ENCODE peak calls at places on chromosomes 1 and 21, in seven cellular contexts. T is effector memory CD4-positive, alpha-beta T cell; Q is adipocyte; L is adrenal gland; N is KBM-7; V is Daoy; X is foreskin fibroblast. J is an unnamed sample.

GRCh38 chr1:10544239-10544638 is 69.5 kb downstream of the PEX14 start:
- DNase-seq in T (no peak), Q (no peak), L (no peak), N (no peak), V (no peak), X (no peak), J (no peak)

GRCh38 chr1:9066945-9067807 is 2.3 kb downstream of the SLC2A5 start:
- DNase-seq in T (no peak), Q (peak), L (peak), N (no peak), V (peak), X (peak), J (peak)

GRCh38 chr1:3548156-3548893 is 63.0 kb downstream of the MEGF6 start:
- DNase-seq in T (no peak), Q (peak), L (no peak), N (no peak), V (no peak), X (peak), J (peak)

GRCh38 chr1:3496916-3497315 is 42.5 kb downstream of the ARHGEF16 start:
- DNase-seq in T (no peak), Q (no peak), L (no peak), N (no peak), V (no peak), X (no peak), J (no peak)

GRCh38 chr1:61050541-61051454 is 31.6 kb upstream of the NFIA start:
- DNase-seq in T (no peak), Q (peak), L (peak), N (no peak), V (peak), X (peak), J (peak)

GRCh38 chr1:189851806-189852367 is 625.8 kb downstream of the BRINP3 start:
- DNase-seq in T (no peak), Q (no peak), L (no peak), N (peak), V (peak), X (no peak), J (no peak)

GRCh38 chr1:88685239-88685604 is 1.1 kb downstream of the PKN2 start:
- DNase-seq in T (no peak), Q (peak), L (no peak), N (no peak), V (no peak), X (peak), J (no peak)

GRCh38 chr1:2248127-2248826 is 20.2 kb downstream of the SKI start:
- DNase-seq in T (no peak), Q (no peak), L (no peak), N (no peak), V (no peak), X (no peak), J (no peak)

GRCh38 chr21:26169611-26170470 is 729 bp downstream of the APP start:
- DNase-seq in T (peak), Q (peak), L (peak), N (peak), V (peak), X (peak), J (peak)

GRCh38 chr1:187491082-187491720 is 662.5 kb downstream of the PLA2G4A start:
- DNase-seq in T (no peak), Q (peak), L (no peak), N (no peak), V (peak), X (peak), J (no peak)

GRCh38 chr1:114522264-114522575 is 11.2 kb upstream of the TRIM33 start:
- DNase-seq in T (no peak), Q (no peak), L (no peak), N (no peak), V (no peak), X (no peak), J (no peak)

GRCh38 chr1:19385869-19386591 is 73.9 kb downstream of the SLC66A1 start:
- DNase-seq in T (no peak), Q (peak), L (peak), N (no peak), V (no peak), X (peak), J (peak)

GRCh38 chr1:58921751-58922150 is 137.9 kb upstream of the JUN start:
- DNase-seq in T (no peak), Q (no peak), L (no peak), N (no peak), V (no peak), X (no peak), J (no peak)

GRCh38 chr1:2236695-2237677 is 8.9 kb downstream of the SKI start:
- DNase-seq in T (peak), Q (no peak), L (peak), N (no peak), V (no peak), X (no peak), J (peak)

GRCh38 chr1:29502225-29502755 is 266.0 kb downstream of the PTPRU start:
- DNase-seq in T (no peak), Q (no peak), L (no peak), N (no peak), V (no peak), X (no peak), J (no peak)

GRCh38 chr1:111801071-111801850 is 45.6 kb downstream of the DDX20 start:
- DNase-seq in T (no peak), Q (no peak), L (no peak), N (no peak), V (no peak), X (no peak), J (no peak)

GRCh38 chr1:15765495-15766194 is 7.0 kb downstream of the FBLIM1 start:
- DNase-seq in T (no peak), Q (no peak), L (no peak), N (no peak), V (peak), X (peak), J (peak)

GRCh38 chr1:241443561-241443960 is 76.0 kb downstream of the FH start:
- DNase-seq in T (no peak), Q (no peak), L (no peak), N (no peak), V (no peak), X (no peak), J (no peak)

GRCh38 chr1:241485554-241485992 is 34.0 kb downstream of the FH start:
- DNase-seq in T (no peak), Q (peak), L (no peak), N (peak), V (peak), X (peak), J (peak)

GRCh38 chr1:11790880-11791715 is 14.7 kb downstream of the MTHFR start:
- DNase-seq in T (no peak), Q (peak), L (peak), N (no peak), V (peak), X (peak), J (peak)

GRCh38 chr1:226736001-226736907 is 2.8 kb downstream of the ITPKB start:
- DNase-seq in T (no peak), Q (no peak), L (no peak), N (no peak), V (no peak), X (no peak), J (no peak)

GRCh38 chr1:40161888-40162397 is 756 bp downstream of the RLF start:
- DNase-seq in T (no peak), Q (no peak), L (no peak), N (no peak), V (no peak), X (no peak), J (no peak)

GRCh38 chr1:1355376-1355775 is 3.0 kb downstream of the MXRA8 start:
- DNase-seq in T (no peak), Q (peak), L (no peak), N (no peak), V (no peak), X (peak), J (peak)

GRCh38 chr21:44913425-44914175 is 7.1 kb downstream of the ITGB2 start:
- DNase-seq in T (no peak), Q (no peak), L (no peak), N (no peak), V (no peak), X (no peak), J (no peak)

GRCh38 chr1:67564193-67564592 is 120.8 kb upstream of the GADD45A start:
- DNase-seq in T (no peak), Q (no peak), L (peak), N (no peak), V (no peak), X (no peak), J (peak)

GRCh38 chr1:43062527-43063080 is 103.9 kb upstream of the SLC2A1 start:
- DNase-seq in T (no peak), Q (no peak), L (no peak), N (no peak), V (no peak), X (no peak), J (no peak)

GRCh38 chr1:37839676-37840075 is 19.7 kb downstream of the MTF1 start:
- DNase-seq in T (no peak), Q (no peak), L (peak), N (no peak), V (no peak), X (no peak), J (no peak)

J was measured in GM03348.